ENCODE peak calls at places on chromosomes 3 and 15, in four cellular contexts. One of them, this sample, is unnamed.

GRCh38 chr15:62453979-62454378 is 288.9 kb upstream of the C2CD4B start:
- DNase-seq in NCI-H1092 treated with DMSO at 0.1 percent for 48 hours: no peak
- DNase-seq in left ventricle myocardium inferior: no peak
- DNase-seq in T1000: no peak
- DNase-seq in this sample: no peak

GRCh38 chr3:11060500-11061251 is 68.1 kb downstream of the SLC6A1 start:
- DNase-seq in NCI-H1092 treated with DMSO at 0.1 percent for 48 hours: peak
- DNase-seq in left ventricle myocardium inferior: peak
- DNase-seq in T1000: peak
- DNase-seq in this sample: peak

GRCh38 chr15:41501191-41501917 is 7.7 kb downstream of the ITPKA start:
- DNase-seq in NCI-H1092 treated with DMSO at 0.1 percent for 48 hours: no peak
- DNase-seq in left ventricle myocardium inferior: no peak
- DNase-seq in T1000: no peak
- DNase-seq in this sample: no peak

GRCh38 chr3:183808355-183808754 is 17.0 kb downstream of the MAP6D1 start:
- DNase-seq in NCI-H1092 treated with DMSO at 0.1 percent for 48 hours: no peak
- DNase-seq in left ventricle myocardium inferior: no peak
- DNase-seq in T1000: no peak
- DNase-seq in this sample: no peak

GRCh38 chr3:133292251-133292650 is 107.6 kb upstream of the BFSP2 start:
- DNase-seq in NCI-H1092 treated with DMSO at 0.1 percent for 48 hours: peak
- DNase-seq in left ventricle myocardium inferior: no peak
- DNase-seq in T1000: no peak
- DNase-seq in this sample: no peak

GRCh38 chr3:194249323-194250103 is 101.6 kb downstream of the CPN2 start:
- DNase-seq in NCI-H1092 treated with DMSO at 0.1 percent for 48 hours: peak
- DNase-seq in left ventricle myocardium inferior: no peak
- DNase-seq in T1000: no peak
- DNase-seq in this sample: no peak

GRCh38 chr3:186946756-186947375 is 16.5 kb downstream of the ST6GAL1 start:
- DNase-seq in NCI-H1092 treated with DMSO at 0.1 percent for 48 hours: no peak
- DNase-seq in left ventricle myocardium inferior: no peak
- DNase-seq in T1000: no peak
- DNase-seq in this sample: peak

GRCh38 chr3:10779293-10779805 is 36.7 kb upstream of the SLC6A11 start:
- DNase-seq in NCI-H1092 treated with DMSO at 0.1 percent for 48 hours: no peak
- DNase-seq in left ventricle myocardium inferior: no peak
- DNase-seq in T1000: no peak
- DNase-seq in this sample: no peak

GRCh38 chr3:51966941-51967383 is 292 bp downstream of the PCBP4 start:
- DNase-seq in NCI-H1092 treated with DMSO at 0.1 percent for 48 hours: no peak
- DNase-seq in left ventricle myocardium inferior: no peak
- DNase-seq in T1000: no peak
- DNase-seq in this sample: no peak

GRCh38 chr15:99169769-99170311 is 65.0 kb downstream of the SYNM start:
- DNase-seq in NCI-H1092 treated with DMSO at 0.1 percent for 48 hours: no peak
- DNase-seq in left ventricle myocardium inferior: no peak
- DNase-seq in T1000: no peak
- DNase-seq in this sample: no peak

GRCh38 chr15:76334438-76335004 is 2.1 kb upstream of the ISL2 start:
- DNase-seq in NCI-H1092 treated with DMSO at 0.1 percent for 48 hours: no peak
- DNase-seq in left ventricle myocardium inferior: no peak
- DNase-seq in T1000: no peak
- DNase-seq in this sample: no peak

GRCh38 chr3:122577409-122578028 is at the start of gene PARP15:
- DNase-seq in NCI-H1092 treated with DMSO at 0.1 percent for 48 hours: no peak
- DNase-seq in left ventricle myocardium inferior: no peak
- DNase-seq in T1000: no peak
- DNase-seq in this sample: no peak

GRCh38 chr3:114718897-114719208 is 425.0 kb downstream of the TIGIT start:
- DNase-seq in NCI-H1092 treated with DMSO at 0.1 percent for 48 hours: no peak
- DNase-seq in left ventricle myocardium inferior: no peak
- DNase-seq in T1000: no peak
- DNase-seq in this sample: no peak

GRCh38 chr3:27485853-27486252 is 1.7 kb upstream of the SLC4A7 start:
- DNase-seq in NCI-H1092 treated with DMSO at 0.1 percent for 48 hours: no peak
- DNase-seq in left ventricle myocardium inferior: no peak
- DNase-seq in T1000: no peak
- DNase-seq in this sample: no peak

GRCh38 chr3:123314409-123315270 is 112.9 kb downstream of the SEC22A start:
- DNase-seq in NCI-H1092 treated with DMSO at 0.1 percent for 48 hours: peak
- DNase-seq in left ventricle myocardium inferior: no peak
- DNase-seq in T1000: no peak
- DNase-seq in this sample: peak

GRCh38 chr3:58167431-58168351 is 43.1 kb downstream of the DNASE1L3 start:
- DNase-seq in NCI-H1092 treated with DMSO at 0.1 percent for 48 hours: no peak
- DNase-seq in left ventricle myocardium inferior: peak
- DNase-seq in T1000: no peak
- DNase-seq in this sample: no peak

GRCh38 chr3:97821413-97821809 is 400 bp upstream of the CRYBG3 start:
- DNase-seq in NCI-H1092 treated with DMSO at 0.1 percent for 48 hours: no peak
- DNase-seq in left ventricle myocardium inferior: peak
- DNase-seq in T1000: no peak
- DNase-seq in this sample: peak

GRCh38 chr3:65856907-65857306 is 181.8 kb downstream of the MAGI1 start:
- DNase-seq in NCI-H1092 treated with DMSO at 0.1 percent for 48 hours: no peak
- DNase-seq in left ventricle myocardium inferior: no peak
- DNase-seq in T1000: no peak
- DNase-seq in this sample: no peak

GRCh38 chr3:110677506-110677905 is 394.1 kb upstream of the NECTIN3 start:
- DNase-seq in NCI-H1092 treated with DMSO at 0.1 percent for 48 hours: no peak
- DNase-seq in left ventricle myocardium inferior: no peak
- DNase-seq in T1000: no peak
- DNase-seq in this sample: no peak

GRCh38 chr3:16319307-16319706 is 54.3 kb downstream of the OXNAD1 start:
- DNase-seq in NCI-H1092 treated with DMSO at 0.1 percent for 48 hours: no peak
- DNase-seq in left ventricle myocardium inferior: no peak
- DNase-seq in T1000: no peak
- DNase-seq in this sample: no peak

GRCh38 chr15:71691700-71692417 is 118.5 kb upstream of the NR2E3 start:
- DNase-seq in NCI-H1092 treated with DMSO at 0.1 percent for 48 hours: no peak
- DNase-seq in left ventricle myocardium inferior: no peak
- DNase-seq in T1000: peak
- DNase-seq in this sample: no peak

GRCh38 chr3:112043621-112044201 is 9.2 kb downstream of the TMPRSS7 start:
- DNase-seq in NCI-H1092 treated with DMSO at 0.1 percent for 48 hours: peak
- DNase-seq in left ventricle myocardium inferior: no peak
- DNase-seq in T1000: no peak
- DNase-seq in this sample: peak

GRCh38 chr3:107988464-107989156 is 102.2 kb downstream of the CD47 start:
- DNase-seq in NCI-H1092 treated with DMSO at 0.1 percent for 48 hours: no peak
- DNase-seq in left ventricle myocardium inferior: peak
- DNase-seq in T1000: peak
- DNase-seq in this sample: no peak

GRCh38 chr15:48282186-48282585 is 49.0 kb upstream of the DUT start:
- DNase-seq in NCI-H1092 treated with DMSO at 0.1 percent for 48 hours: no peak
- DNase-seq in left ventricle myocardium inferior: no peak
- DNase-seq in T1000: no peak
- DNase-seq in this sample: peak

GRCh38 chr3:39819517-39820298 is 10.3 kb downstream of the MYRIP start:
- DNase-seq in NCI-H1092 treated with DMSO at 0.1 percent for 48 hours: no peak
- DNase-seq in left ventricle myocardium inferior: no peak
- DNase-seq in T1000: no peak
- DNase-seq in this sample: no peak

GRCh38 chr3:51585871-51586270 is 47.4 kb downstream of the RAD54L2 start:
- DNase-seq in NCI-H1092 treated with DMSO at 0.1 percent for 48 hours: no peak
- DNase-seq in left ventricle myocardium inferior: no peak
- DNase-seq in T1000: no peak
- DNase-seq in this sample: no peak

GRCh38 chr3:45549961-45550360 is 44.6 kb upstream of the LIMD1 start:
- DNase-seq in NCI-H1092 treated with DMSO at 0.1 percent for 48 hours: no peak
- DNase-seq in left ventricle myocardium inferior: no peak
- DNase-seq in T1000: no peak
- DNase-seq in this sample: no peak

GRCh38 chr3:99646107-99646435 is 7.7 kb downstream of the COL8A1 start:
- DNase-seq in NCI-H1092 treated with DMSO at 0.1 percent for 48 hours: no peak
- DNase-seq in left ventricle myocardium inferior: no peak
- DNase-seq in T1000: no peak
- DNase-seq in this sample: no peak

GRCh38 chr3:144915202-144915601 is 943.6 kb downstream of the DIPK2A start:
- DNase-seq in NCI-H1092 treated with DMSO at 0.1 percent for 48 hours: no peak
- DNase-seq in left ventricle myocardium inferior: no peak
- DNase-seq in T1000: no peak
- DNase-seq in this sample: no peak

GRCh38 chr3:83393276-83393675 is 1565.5 kb upstream of the CADM2 start:
- DNase-seq in NCI-H1092 treated with DMSO at 0.1 percent for 48 hours: no peak
- DNase-seq in left ventricle myocardium inferior: no peak
- DNase-seq in T1000: no peak
- DNase-seq in this sample: no peak

GRCh38 chr3:123244128-123244527 is 42.4 kb downstream of the SEC22A start:
- DNase-seq in NCI-H1092 treated with DMSO at 0.1 percent for 48 hours: no peak
- DNase-seq in left ventricle myocardium inferior: no peak
- DNase-seq in T1000: no peak
- DNase-seq in this sample: no peak

GRCh38 chr3:99909714-99910508 is 92.2 kb downstream of the CMSS1 start:
- DNase-seq in NCI-H1092 treated with DMSO at 0.1 percent for 48 hours: no peak
- DNase-seq in left ventricle myocardium inferior: no peak
- DNase-seq in T1000: no peak
- DNase-seq in this sample: no peak

GRCh38 chr15:71055461-71055860 is 59.8 kb upstream of the THSD4 start:
- DNase-seq in NCI-H1092 treated with DMSO at 0.1 percent for 48 hours: no peak
- DNase-seq in left ventricle myocardium inferior: no peak
- DNase-seq in T1000: no peak
- DNase-seq in this sample: no peak

GRCh38 chr3:16467368-16467767 is 46.1 kb downstream of the RFTN1 start:
- DNase-seq in NCI-H1092 treated with DMSO at 0.1 percent for 48 hours: no peak
- DNase-seq in left ventricle myocardium inferior: no peak
- DNase-seq in T1000: no peak
- DNase-seq in this sample: no peak